ENCODE peak calls at places on chromosome 15, in six cellular contexts. One of them, this sample, is unnamed.

GRCh38 chr15:66931768-66932633 is 133.4 kb upstream of the SMAD3 start:
- DNase-seq in tibial nerve: no peak
- DNase-seq in CD4-positive, alpha-beta T cell: no peak
- DNase-seq in tibial artery: peak; percentile 32
- DNase-seq in adrenal gland: no peak
- DNase-seq in HCT116: peak; percentile 52
- DNase-seq in this sample: no peak

GRCh38 chr15:48644827-48645557 is 517 bp downstream of the FBN1 start:
- DNase-seq in tibial nerve: no peak
- DNase-seq in HCT116: no peak
- DNase-seq in CD4-positive, alpha-beta T cell: no peak
- DNase-seq in tibial artery: peak; percentile 81
- DNase-seq in adrenal gland: peak; percentile 63
- DNase-seq in this sample: no peak

GRCh38 chr15:64521726-64522164 is 61.4 kb downstream of the ZNF609 start:
- DNase-seq in HCT116: peak; percentile 68
- DNase-seq in CD4-positive, alpha-beta T cell: no peak
- DNase-seq in tibial nerve: no peak
- DNase-seq in tibial artery: no peak
- DNase-seq in adrenal gland: peak; percentile 85
- DNase-seq in this sample: no peak

GRCh38 chr15:71921191-71921590 is 110.8 kb downstream of the NR2E3 start:
- DNase-seq in CD4-positive, alpha-beta T cell: no peak
- DNase-seq in tibial nerve: no peak
- DNase-seq in HCT116: no peak
- DNase-seq in tibial artery: no peak
- DNase-seq in adrenal gland: no peak
- DNase-seq in this sample: no peak

GRCh38 chr15:78811124-78811824 is at the start of gene ADAMTS7:
- DNase-seq in tibial nerve: peak; percentile 42
- DNase-seq in HCT116: peak; percentile 46
- DNase-seq in adrenal gland: peak; percentile 77
- DNase-seq in CD4-positive, alpha-beta T cell: peak; percentile 37
- DNase-seq in tibial artery: peak; percentile 84
- DNase-seq in this sample: no peak

GRCh38 chr15:31357148-31357547 is 30.5 kb downstream of the KLF13 start:
- DNase-seq in HCT116: no peak
- DNase-seq in adrenal gland: no peak
- DNase-seq in tibial artery: no peak
- DNase-seq in tibial nerve: no peak
- DNase-seq in CD4-positive, alpha-beta T cell: peak; percentile 37
- DNase-seq in this sample: no peak

GRCh38 chr15:37891754-37892368 is 42.6 kb upstream of the TMCO5A start:
- DNase-seq in tibial nerve: no peak
- DNase-seq in adrenal gland: peak; percentile 31
- DNase-seq in CD4-positive, alpha-beta T cell: no peak
- DNase-seq in tibial artery: no peak
- DNase-seq in HCT116: peak; percentile 38
- DNase-seq in this sample: no peak

GRCh38 chr15:101689901-101690300 is 34.4 kb downstream of the TARS3 start:
- DNase-seq in CD4-positive, alpha-beta T cell: no peak
- DNase-seq in tibial artery: no peak
- DNase-seq in adrenal gland: peak; percentile 50
- DNase-seq in tibial nerve: no peak
- DNase-seq in HCT116: no peak
- DNase-seq in this sample: no peak

GRCh38 chr15:80107774-80108173 is 45.0 kb upstream of the FAH start:
- DNase-seq in tibial artery: no peak
- DNase-seq in tibial nerve: no peak
- DNase-seq in adrenal gland: no peak
- DNase-seq in HCT116: no peak
- DNase-seq in CD4-positive, alpha-beta T cell: no peak
- DNase-seq in this sample: no peak

GRCh38 chr15:63968122-63968524 is 78.2 kb downstream of the DAPK2 start:
- DNase-seq in adrenal gland: no peak
- DNase-seq in CD4-positive, alpha-beta T cell: no peak
- DNase-seq in tibial artery: no peak
- DNase-seq in HCT116: no peak
- DNase-seq in tibial nerve: no peak
- DNase-seq in this sample: no peak

GRCh38 chr15:66761723-66762595 is 59.9 kb downstream of the SMAD6 start:
- DNase-seq in adrenal gland: no peak
- DNase-seq in HCT116: no peak
- DNase-seq in CD4-positive, alpha-beta T cell: no peak
- DNase-seq in tibial artery: no peak
- DNase-seq in tibial nerve: no peak
- DNase-seq in this sample: no peak

GRCh38 chr15:82875411-82876003 is 66.1 kb downstream of the WHAMM start:
- DNase-seq in tibial nerve: no peak
- DNase-seq in adrenal gland: no peak
- DNase-seq in CD4-positive, alpha-beta T cell: no peak
- DNase-seq in tibial artery: no peak
- DNase-seq in HCT116: no peak
- DNase-seq in this sample: no peak

GRCh38 chr15:99592135-99592845 is 26.5 kb downstream of the MEF2A start:
- DNase-seq in CD4-positive, alpha-beta T cell: no peak
- DNase-seq in HCT116: no peak
- DNase-seq in tibial nerve: no peak
- DNase-seq in adrenal gland: no peak
- DNase-seq in tibial artery: no peak
- DNase-seq in this sample: no peak

GRCh38 chr15:77807115-77807514 is 174.4 kb upstream of the LINGO1 start:
- DNase-seq in tibial artery: no peak
- DNase-seq in tibial nerve: no peak
- DNase-seq in CD4-positive, alpha-beta T cell: no peak
- DNase-seq in adrenal gland: no peak
- DNase-seq in HCT116: no peak
- DNase-seq in this sample: no peak

GRCh38 chr15:74497584-74497983 is 36.6 kb upstream of the UBL7 start:
- DNase-seq in tibial nerve: no peak
- DNase-seq in HCT116: no peak
- DNase-seq in tibial artery: no peak
- DNase-seq in adrenal gland: no peak
- DNase-seq in CD4-positive, alpha-beta T cell: no peak
- DNase-seq in this sample: no peak

GRCh38 chr15:73540161-73540560 is 93.0 kb downstream of the NPTN start:
- DNase-seq in adrenal gland: no peak
- DNase-seq in tibial nerve: no peak
- DNase-seq in CD4-positive, alpha-beta T cell: no peak
- DNase-seq in tibial artery: no peak
- DNase-seq in HCT116: no peak
- DNase-seq in this sample: no peak

GRCh38 chr15:70083946-70084345 is 13.8 kb downstream of the TLE3 start:
- DNase-seq in HCT116: no peak
- DNase-seq in tibial nerve: no peak
- DNase-seq in tibial artery: no peak
- DNase-seq in adrenal gland: no peak
- DNase-seq in CD4-positive, alpha-beta T cell: no peak
- DNase-seq in this sample: no peak

GRCh38 chr15:93900476-93901400 is 330.6 kb upstream of the MCTP2 start:
- DNase-seq in tibial artery: no peak
- DNase-seq in adrenal gland: no peak
- DNase-seq in tibial nerve: no peak
- DNase-seq in CD4-positive, alpha-beta T cell: no peak
- DNase-seq in HCT116: no peak
- DNase-seq in this sample: no peak

GRCh38 chr15:82114660-82115059 is 68.8 kb upstream of the MEX3B start:
- DNase-seq in CD4-positive, alpha-beta T cell: no peak
- DNase-seq in tibial artery: no peak
- DNase-seq in HCT116: no peak
- DNase-seq in tibial nerve: no peak
- DNase-seq in adrenal gland: no peak
- DNase-seq in this sample: no peak

GRCh38 chr15:87227846-87228245 is 1028.7 kb downstream of the NTRK3 start:
- DNase-seq in CD4-positive, alpha-beta T cell: no peak
- DNase-seq in tibial nerve: no peak
- DNase-seq in HCT116: no peak
- DNase-seq in tibial artery: no peak
- DNase-seq in adrenal gland: no peak
- DNase-seq in this sample: no peak

GRCh38 chr15:100463515-100463914 is 65.2 kb downstream of the CERS3 start:
- DNase-seq in HCT116: no peak
- DNase-seq in adrenal gland: no peak
- DNase-seq in CD4-positive, alpha-beta T cell: no peak
- DNase-seq in tibial nerve: no peak
- DNase-seq in tibial artery: no peak
- DNase-seq in this sample: no peak

GRCh38 chr15:58842713-58843396 is 71.8 kb downstream of the MINDY2 start:
- DNase-seq in HCT116: no peak
- DNase-seq in adrenal gland: no peak
- DNase-seq in tibial nerve: no peak
- DNase-seq in tibial artery: no peak
- DNase-seq in CD4-positive, alpha-beta T cell: no peak
- DNase-seq in this sample: no peak

GRCh38 chr15:98843844-98844243 is 163.7 kb downstream of the PGPEP1L start:
- DNase-seq in HCT116: no peak
- DNase-seq in adrenal gland: no peak
- DNase-seq in CD4-positive, alpha-beta T cell: no peak
- DNase-seq in tibial artery: no peak
- DNase-seq in tibial nerve: no peak
- DNase-seq in this sample: no peak

GRCh38 chr15:31197497-31198414 is 96.2 kb upstream of the TRPM1 start:
- DNase-seq in tibial artery: no peak
- DNase-seq in adrenal gland: no peak
- DNase-seq in tibial nerve: no peak
- DNase-seq in HCT116: no peak
- DNase-seq in CD4-positive, alpha-beta T cell: peak; percentile 29
- DNase-seq in this sample: no peak

GRCh38 chr15:53462631-53463030 is 296.8 kb downstream of the WDR72 start:
- DNase-seq in tibial artery: no peak
- DNase-seq in HCT116: no peak
- DNase-seq in tibial nerve: no peak
- DNase-seq in CD4-positive, alpha-beta T cell: no peak
- DNase-seq in adrenal gland: no peak
- DNase-seq in this sample: no peak

GRCh38 chr15:52060511-52060910 is 41.5 kb downstream of the MAPK6 start:
- DNase-seq in tibial nerve: no peak
- DNase-seq in HCT116: no peak
- DNase-seq in tibial artery: no peak
- DNase-seq in adrenal gland: no peak
- DNase-seq in CD4-positive, alpha-beta T cell: no peak
- DNase-seq in this sample: no peak

GRCh38 chr15:99731336-99732267 is 1.6 kb downstream of the LYSMD4 start:
- DNase-seq in adrenal gland: no peak
- DNase-seq in CD4-positive, alpha-beta T cell: no peak
- DNase-seq in tibial artery: no peak
- DNase-seq in HCT116: no peak
- DNase-seq in tibial nerve: no peak
- DNase-seq in this sample: no peak

GRCh38 chr15:100112061-100112420 is 229.7 kb downstream of the ADAMTS17 start:
- DNase-seq in tibial artery: no peak
- DNase-seq in HCT116: no peak
- DNase-seq in tibial nerve: no peak
- DNase-seq in CD4-positive, alpha-beta T cell: no peak
- DNase-seq in adrenal gland: no peak
- DNase-seq in this sample: no peak

GRCh38 chr15:63994073-63994600 is 52.1 kb downstream of the DAPK2 start:
- DNase-seq in tibial artery: no peak
- DNase-seq in adrenal gland: no peak
- DNase-seq in HCT116: no peak
- DNase-seq in CD4-positive, alpha-beta T cell: no peak
- DNase-seq in tibial nerve: no peak
- DNase-seq in this sample: no peak

GRCh38 chr15:72168131-72168825 is 29.3 kb downstream of the GRAMD2A start:
- DNase-seq in tibial artery: no peak
- DNase-seq in tibial nerve: no peak
- DNase-seq in adrenal gland: no peak
- DNase-seq in CD4-positive, alpha-beta T cell: no peak
- DNase-seq in HCT116: no peak
- DNase-seq in this sample: no peak

GRCh38 chr15:93203036-93203435 is 114.0 kb upstream of the RGMA start:
- DNase-seq in tibial artery: no peak
- DNase-seq in HCT116: no peak
- DNase-seq in CD4-positive, alpha-beta T cell: no peak
- DNase-seq in tibial nerve: no peak
- DNase-seq in adrenal gland: no peak
- DNase-seq in this sample: no peak

GRCh38 chr15:57542505-57542817 is 49.2 kb upstream of the MYZAP start:
- DNase-seq in HCT116: no peak
- DNase-seq in tibial artery: no peak
- DNase-seq in adrenal gland: no peak
- DNase-seq in tibial nerve: no peak
- DNase-seq in CD4-positive, alpha-beta T cell: no peak
- DNase-seq in this sample: no peak
- TF ChIP-seq CTCF in HCT116: no peak
- TF ChIP-seq CTCF in tibial artery: no peak
- TF ChIP-seq CTCF in adrenal gland: no peak
- TF ChIP-seq CTCF in tibial nerve: no peak
- TF ChIP-seq CTCF in CD4-positive, alpha-beta T cell: no peak
- TF ChIP-seq CTCF in this sample: no peak

GRCh38 chr15:40358492-40359353 is 704 bp downstream of the DISP2 start:
- DNase-seq in tibial nerve: no peak
- DNase-seq in adrenal gland: no peak
- DNase-seq in HCT116: no peak
- DNase-seq in CD4-positive, alpha-beta T cell: no peak
- DNase-seq in tibial artery: no peak
- DNase-seq in this sample: no peak
- TF ChIP-seq CTCF in tibial nerve: no peak
- TF ChIP-seq CTCF in adrenal gland: no peak
- TF ChIP-seq CTCF in HCT116: no peak
- TF ChIP-seq CTCF in CD4-positive, alpha-beta T cell: no peak
- TF ChIP-seq CTCF in tibial artery: no peak
- TF ChIP-seq CTCF in this sample: no peak

DNA sequence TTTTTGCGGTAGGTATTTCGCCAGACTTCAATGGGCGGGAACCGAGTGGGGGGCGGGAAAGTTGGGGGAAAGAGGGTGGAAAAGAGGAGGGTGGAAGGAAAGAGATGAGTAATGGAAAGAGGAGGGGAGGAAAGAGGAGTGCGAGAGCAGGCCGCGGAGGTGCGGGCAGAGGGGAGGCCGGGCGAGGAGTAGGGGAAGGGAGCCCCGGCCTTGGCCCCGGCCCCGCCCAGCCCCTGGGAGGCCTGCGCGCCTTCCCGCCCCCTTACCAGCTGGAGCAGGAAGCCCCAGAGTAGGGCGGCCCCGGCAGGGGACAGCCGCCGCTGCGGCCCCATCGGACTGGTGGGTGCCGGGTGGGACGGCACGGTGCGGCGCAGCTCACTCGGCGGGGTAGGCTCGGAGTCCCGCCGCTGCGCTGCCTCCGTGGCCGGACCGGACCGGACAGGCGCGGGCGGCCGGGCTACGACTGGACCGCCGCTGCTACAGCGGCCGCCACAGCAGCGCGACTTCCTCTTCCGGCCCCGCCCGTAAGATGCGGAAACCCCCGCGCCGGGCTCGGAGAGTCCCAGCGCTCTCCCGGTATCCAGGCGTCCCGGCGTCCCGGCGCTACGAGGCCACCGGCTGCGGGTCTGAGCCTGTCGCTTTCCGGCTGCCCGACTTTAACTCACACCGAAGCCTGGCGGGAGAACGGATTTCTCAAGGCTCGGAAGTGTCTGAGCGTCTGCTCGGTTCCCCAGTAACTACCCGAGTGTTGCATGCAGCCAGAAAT is at the start of gene SPPL2A:
- DNase-seq in CD4-positive, alpha-beta T cell: peak; percentile 68
- DNase-seq in tibial artery: peak; percentile 87
- DNase-seq in tibial nerve: peak; percentile 63
- DNase-seq in HCT116: peak; percentile 37
- DNase-seq in adrenal gland: peak; percentile 87
- DNase-seq in this sample: peak; percentile 54
- TF ChIP-seq CTCF in CD4-positive, alpha-beta T cell: no peak
- TF ChIP-seq CTCF in tibial artery: no peak
- TF ChIP-seq CTCF in tibial nerve: no peak
- TF ChIP-seq CTCF in HCT116: no peak
- TF ChIP-seq CTCF in adrenal gland: no peak
- TF ChIP-seq CTCF in this sample: no peak

GRCh38 chr15:50138391-50138790 is 19.4 kb upstream of the ATP8B4 start:
- DNase-seq in HCT116: no peak
- DNase-seq in tibial artery: no peak
- DNase-seq in CD4-positive, alpha-beta T cell: no peak
- DNase-seq in tibial nerve: no peak
- DNase-seq in adrenal gland: no peak
- DNase-seq in this sample: no peak
- TF ChIP-seq CTCF in HCT116: peak; percentile 47
- TF ChIP-seq CTCF in tibial artery: no peak
- TF ChIP-seq CTCF in CD4-positive, alpha-beta T cell: no peak
- TF ChIP-seq CTCF in tibial nerve: no peak
- TF ChIP-seq CTCF in adrenal gland: no peak
- TF ChIP-seq CTCF in this sample: no peak

This sample was measured in omental fat pad.